ENCODE peak calls at places on chromosomes 13 and 19, in four cellular contexts. S, B, X and D are unnamed samples.

GRCh38 chr19:30857388-30857787 is 485.2 kb downstream of the ZNF536 start:
- DNase-seq in S (no peak), X (no peak), B (no peak), D (no peak)

GRCh38 chr13:95207769-95208366 is 93.4 kb downstream of the ABCC4 start:
- DNase-seq in X (no peak), S (no peak), B (no peak), D (no peak)

GRCh38 chr19:53898680-53899341 is 10.3 kb upstream of the CACNG7 start:
- DNase-seq in B (no peak), X (no peak), S (no peak), D (no peak)

GRCh38 chr19:507286-508203 is at the start of gene TPGS1:
- DNase-seq in B (peak; percentile 100), S (peak; percentile 100), X (peak; percentile 63), D (peak; percentile 65)

GRCh38 chr19:55305491-55305890 is 19.6 kb downstream of the TMEM150B start:
- DNase-seq in X (peak; percentile 25), B (no peak), S (peak; percentile 34), D (peak; percentile 31)

GRCh38 chr19:50817941-50818858 is 5.4 kb downstream of the KLK1 start:
- DNase-seq in X (no peak), S (peak; percentile 26), B (no peak), D (peak; percentile 10)

GRCh38 chr19:33282036-33282686 is 20.2 kb downstream of the CEBPA start:
- DNase-seq in S (no peak), X (no peak), B (no peak), D (no peak)

GRCh38 chr13:95535243-95535642 is 17.3 kb upstream of the CLDN10 start:
- DNase-seq in X (peak; percentile 50), S (no peak), B (peak; percentile 73), D (peak; percentile 50)

GRCh38 chr13:37295046-37295445 is 189.6 kb upstream of the CSNK1A1L start:
- DNase-seq in S (peak; percentile 54), X (no peak), B (no peak), D (peak; percentile 67)

GRCh38 chr19:51097796-51098195 is 10.4 kb downstream of the CTU1 start:
- DNase-seq in S (no peak), X (no peak), B (no peak), D (no peak)

GRCh38 chr13:54628383-54628782 is 1599.8 kb downstream of the OLFM4 start:
- DNase-seq in B (no peak), S (no peak), X (no peak), D (no peak)

GRCh38 chr13:62205273-62205672 is 789.6 kb upstream of the PCDH20 start:
- DNase-seq in S (no peak), X (no peak), B (no peak), D (no peak)

GRCh38 chr13:23797276-23797903 is 91.8 kb downstream of the MIPEP start:
- DNase-seq in B (no peak), X (no peak), S (no peak), D (no peak)

GRCh38 chr13:32330438-32330837 is 15.1 kb downstream of the BRCA2 start:
- DNase-seq in X (peak; percentile 90), B (peak; percentile 71), S (peak; percentile 86), D (peak; percentile 90)

GRCh38 chr13:56393549-56393948 is 747.2 kb upstream of the PRR20A start:
- DNase-seq in B (no peak), X (no peak), S (no peak), D (no peak)

GRCh38 chr19:29519931-29520330 is 5.9 kb upstream of the VSTM2B start:
- DNase-seq in X (no peak), B (no peak), S (no peak), D (no peak)

GRCh38 chr19:54421521-54421920 is 6.3 kb downstream of the TTYH1 start:
- DNase-seq in S (no peak), B (no peak), X (no peak), D (no peak)

GRCh38 chr19:18503971-18504885 is 17.6 kb downstream of the ELL start:
- DNase-seq in S (no peak), B (no peak), X (no peak), D (no peak)

GRCh38 chr13:57666554-57666953 is 35.0 kb downstream of the PCDH17 start:
- DNase-seq in B (no peak), S (no peak), X (no peak), D (no peak)

GRCh38 chr13:113305208-113305607 is 8.2 kb downstream of the LAMP1 start:
- DNase-seq in S (no peak), B (peak; percentile 76), X (peak; percentile 14), D (no peak)

GRCh38 chr13:82739881-82740280 is 1142.4 kb downstream of the SLITRK1 start:
- DNase-seq in X (peak; percentile 37), B (peak; percentile 12), S (peak; percentile 23), D (peak; percentile 48)
- TF ChIP-seq CTCF in X (peak; percentile 44), B (peak; percentile 43), S (peak; percentile 33), D (peak; percentile 53)

GRCh38 chr19:38878575-38879399 is 712 bp upstream of the RINL start:
- DNase-seq in X (no peak), S (no peak), B (no peak), D (no peak)

GRCh38 chr19:38880076-38880881 is 2.2 kb upstream of the RINL start:
- DNase-seq in B (no peak), X (no peak), S (no peak), D (no peak)

GRCh38 chr19:38880882-38881609 is 3.0 kb upstream of the RINL start:
- DNase-seq in X (no peak), B (no peak), S (no peak), D (no peak)

GRCh38 chr19:38877781-38878574 is at the start of gene RINL:
- DNase-seq in S (no peak), X (no peak), B (no peak), D (no peak)

GRCh38 chr19:38879400-38879751 is 1.3 kb upstream of the RINL start:
- DNase-seq in S (no peak), X (no peak), B (no peak), D (no peak)
- H3K4me3 ChIP-seq in S (no peak overlapping the region), X (no peak overlapping the region), B (no peak overlapping the region), D (no peak overlapping the region)

GRCh38 chr13:41847216-41847615 is 113.7 kb downstream of the VWA8 start:
- DNase-seq in S (no peak), X (no peak), B (no peak), D (no peak)

GRCh38 chr13:41848435-41849255 is 112.3 kb downstream of the VWA8 start:
- DNase-seq in X (peak; percentile 86), S (peak; percentile 56), B (peak; percentile 52), D (peak; percentile 41)
- TF ChIP-seq CTCF in X (peak; percentile 30), S (peak; percentile 5), B (no peak), D (peak; percentile 7)

GRCh38 chr19:56310462-56310861 is 4.2 kb downstream of the ZSCAN5A start:
- DNase-seq in S (no peak), X (no peak), B (no peak), D (no peak)

GRCh38 chr19:56312787-56313343 is 1.8 kb downstream of the ZSCAN5A start:
- DNase-seq in S (peak; percentile 19), B (no peak), X (no peak), D (no peak)

GRCh38 chr19:56314584-56315075 is at the start of gene ZSCAN5A:
- DNase-seq in B (peak; percentile 91), S (peak; percentile 97), X (peak; percentile 95), D (peak; percentile 95)

GRCh38 chr19:56314018-56314583 is 538 bp downstream of the ZSCAN5A start:
- DNase-seq in S (no peak), B (peak; percentile 22), X (no peak), D (no peak)

GRCh38 chr19:56312337-56312736 is 2.3 kb downstream of the ZSCAN5A start:
- DNase-seq in B (no peak), X (no peak), S (no peak), D (no peak)
- H3K4me3 ChIP-seq in B (no peak overlapping the region), X (no peak overlapping the region), S (no peak overlapping the region), D (no peak overlapping the region)

GRCh38 chr13:40340368-40341085 is 325.9 kb downstream of the FOXO1 start:
- DNase-seq in B (no peak), S (peak; percentile 51), X (peak; percentile 19), D (peak; percentile 47)
- TF ChIP-seq CTCF in B (no peak), S (no peak), X (no peak), D (peak; percentile 11)

GRCh38 chr13:102872531-102872930 is 26.7 kb downstream of the ERCC5 start:
- DNase-seq in S (no peak), X (no peak), B (no peak), D (no peak)
- H3K4me3 ChIP-seq in S (no peak overlapping the region), X (no peak overlapping the region), B (no peak overlapping the region), D (no peak overlapping the region)

GRCh38 chr13:90308249-90308648 is 1039.2 kb upstream of the MIR17HG start:
- DNase-seq in S (no peak), B (no peak), X (no peak), D (no peak)
- TF ChIP-seq CTCF in S (no peak), B (no peak), X (no peak), D (no peak)